ENCODE peak calls at places on chromosomes 11 and 22, in six cellular contexts. N, T, P, B, M and X are unnamed samples.

GRCh38 chr22:42172385-42173172 is 42.0 kb upstream of the CYP2D6 start:
- DNase-seq in N (no peak), M (no peak), T (no peak), B (no peak), P (no peak), X (no peak)

GRCh38 chr11:2870460-2870859 is 15.1 kb downstream of the CDKN1C start:
- DNase-seq in N (no peak), P (no peak), T (no peak), B (no peak), M (no peak), X (no peak)

GRCh38 chr11:2587132-2587930 is 112.5 kb downstream of the KCNQ1OT1 start:
- DNase-seq in B (no peak), M (no peak), T (no peak), N (no peak), P (no peak), X (no peak)

GRCh38 chr22:25658641-25659040 is 83.3 kb upstream of the MYO18B start:
- DNase-seq in B (no peak), P (no peak), N (no peak), M (no peak), T (no peak), X (no peak)

GRCh38 chr11:116535954-116536353 is 236.8 kb downstream of the BUD13 start:
- DNase-seq in P (no peak), B (no peak), N (no peak), M (no peak), T (no peak), X (peak)

GRCh38 chr11:12179521-12179920 is 69.1 kb downstream of the MICAL2 start:
- DNase-seq in B (no peak), P (no peak), T (no peak), N (no peak), M (peak), X (peak)

GRCh38 chr11:16347928-16348685 is 8.2 kb downstream of the SOX6 start:
- DNase-seq in B (no peak), N (no peak), M (peak), P (no peak), T (peak), X (no peak)

GRCh38 chr11:123323482-123324056 is 106.5 kb upstream of the GRAMD1B start:
- DNase-seq in P (no peak), M (no peak), B (no peak), N (no peak), T (no peak), X (peak)

GRCh38 chr11:70672991-70673670 is 274.8 kb downstream of the CTTN start:
- DNase-seq in M (no peak), P (no peak), T (no peak), B (no peak), N (no peak), X (no peak)

GRCh38 chr11:82045748-82046457 is 687.8 kb downstream of the FAM181B start:
- DNase-seq in N (no peak), B (no peak), M (peak), T (no peak), P (no peak), X (no peak)

GRCh38 chr11:35207471-35208403 is 68.8 kb downstream of the CD44 start:
- DNase-seq in M (no peak), N (no peak), T (no peak), B (no peak), P (no peak), X (no peak)

GRCh38 chr11:2304156-2305139 is 2.6 kb downstream of the TSPAN32 start:
- DNase-seq in B (no peak), N (no peak), T (no peak), P (no peak), M (peak), X (no peak)

GRCh38 chr11:114319716-114320328 is 23.6 kb downstream of the NNMT start:
- DNase-seq in P (no peak), B (no peak), M (no peak), T (no peak), N (no peak), X (no peak)

GRCh38 chr22:41595703-41596102 is 6.1 kb upstream of the PMM1 start:
- DNase-seq in P (no peak), B (no peak), M (no peak), N (no peak), T (no peak), X (no peak)

GRCh38 chr11:69948256-69949141 is 129.3 kb upstream of the FGF3 start:
- DNase-seq in B (no peak), P (no peak), T (no peak), M (no peak), N (no peak), X (no peak)

GRCh38 chr11:30546334-30546733 is 39.8 kb downstream of the MPPED2 start:
- DNase-seq in B (peak), M (no peak), N (no peak), T (no peak), P (no peak), X (no peak)

GRCh38 chr11:14288189-14288935 is 70.6 kb downstream of the RRAS2 start:
- DNase-seq in M (peak), N (no peak), B (no peak), P (no peak), T (no peak), X (no peak)

GRCh38 chr11:43576834-43577521 is 103.6 kb upstream of the HSD17B12 start:
- DNase-seq in P (peak), M (peak), B (peak), N (peak), T (no peak), X (peak)

GRCh38 chr11:92717240-92717639 is 252.2 kb upstream of the MTNR1B start:
- DNase-seq in B (no peak), T (no peak), N (no peak), P (no peak), M (no peak), X (no peak)

GRCh38 chr22:25419247-25420113 is 145.0 kb upstream of the GRK3 start:
- DNase-seq in M (peak), P (no peak), B (no peak), T (no peak), N (no peak), X (peak)

GRCh38 chr11:125360066-125360465 is 136.0 kb downstream of the FEZ1 start:
- DNase-seq in B (no peak), P (no peak), T (no peak), N (no peak), M (no peak), X (no peak)

GRCh38 chr11:76215946-76216345 is 9.6 kb upstream of the WNT11 start:
- DNase-seq in P (no peak), B (no peak), T (no peak), M (peak), N (no peak), X (no peak)

GRCh38 chr11:100240051-100240450 is 447.0 kb upstream of the ARHGAP42 start:
- DNase-seq in B (no peak), N (no peak), P (no peak), T (no peak), M (no peak), X (peak)

GRCh38 chr11:86551286-86551685 is 121.1 kb downstream of the ME3 start:
- DNase-seq in B (no peak), T (no peak), P (no peak), N (no peak), M (peak), X (no peak)

GRCh38 chr11:119999220-119999619 is 138.7 kb downstream of the TRIM29 start:
- DNase-seq in T (no peak), N (no peak), B (no peak), P (no peak), M (no peak), X (peak)

GRCh38 chr11:86269645-86270044 is 25.1 kb downstream of the EED start:
- DNase-seq in B (no peak), M (no peak), N (no peak), P (no peak), T (no peak), X (no peak)

GRCh38 chr11:9155930-9156329 is 64.5 kb upstream of the SCUBE2 start:
- DNase-seq in N (no peak), B (no peak), T (no peak), M (no peak), P (no peak), X (no peak)

GRCh38 chr22:27223317-27224177 is 566.2 kb downstream of the MIAT start:
- DNase-seq in T (no peak), B (no peak), M (peak), N (no peak), P (peak), X (no peak)

GRCh38 chr11:64743591-64744543 is at the start of gene RASGRP2:
- DNase-seq in T (no peak), N (peak), B (no peak), P (peak), M (no peak), X (peak)

GRCh38 chr11:47981667-47982404 is 1.5 kb downstream of the PTPRJ start:
- DNase-seq in P (peak), M (no peak), N (no peak), B (no peak), T (no peak), X (no peak)